ENCODE peak calls at places on chromosome 22, in eight cellular contexts. O, Y, T, I, K, E, C and J are unnamed samples.

GRCh38 chr22:30873661-30874060 is 94.9 kb downstream of the MORC2 start:
- DNase-seq in O (no peak), Y (no peak), T (no peak), I (no peak), K (no peak), E (no peak), C (peak; percentile 87), J (no peak)

GRCh38 chr22:46395145-46395544 is 59.6 kb downstream of the TRMU start:
- DNase-seq in O (no peak), Y (no peak), T (no peak), I (no peak), K (no peak), E (no peak), C (no peak), J (no peak)

GRCh38 chr22:27808730-27809129 is 7.2 kb upstream of the MN1 start:
- DNase-seq in O (no peak), Y (no peak), T (no peak), I (no peak), K (no peak), E (no peak), C (no peak), J (no peak)

GRCh38 chr22:50732681-50733080 is 5.3 kb upstream of the ACR start:
- DNase-seq in O (no peak), Y (no peak), T (no peak), I (no peak), K (no peak), E (no peak), C (peak; percentile 54), J (no peak)

GRCh38 chr22:49764151-49764581 is 63.5 kb downstream of the BRD1 start:
- DNase-seq in O (no peak), Y (no peak), T (peak; percentile 63), I (no peak), K (no peak), E (peak; percentile 22), C (peak; percentile 67), J (no peak)

GRCh38 chr22:27194096-27194748 is 536.8 kb downstream of the MIAT start:
- DNase-seq in O (no peak), Y (no peak), T (no peak), I (no peak), K (peak; percentile 81), E (no peak), C (no peak), J (no peak)

GRCh38 chr22:31968022-31968421 is 23.7 kb downstream of the YWHAH start:
- DNase-seq in O (no peak), Y (no peak), T (no peak), I (no peak), K (no peak), E (no peak), C (no peak), J (no peak)

GRCh38 chr22:19890502-19891349 is 36.1 kb upstream of the GNB1L start:
- DNase-seq in O (no peak), Y (no peak), T (no peak), I (no peak), K (no peak), E (no peak), C (no peak), J (no peak)

GRCh38 chr22:38316340-38317236 is 645 bp downstream of the CSNK1E start:
- DNase-seq in O (peak; percentile 58), Y (no peak), T (peak; percentile 89), I (peak; percentile 36), K (no peak), E (peak; percentile 66), C (peak; percentile 96), J (peak; percentile 64)

GRCh38 chr22:37782340-37783168 is 25.2 kb upstream of the GCAT start:
- DNase-seq in O (no peak), Y (peak; percentile 78), T (no peak), I (peak; percentile 85), K (peak; percentile 78), E (no peak), C (peak; percentile 85), J (no peak)

GRCh38 chr22:41387341-41387740 is 5.6 kb downstream of the TEF start:
- DNase-seq in O (no peak), Y (no peak), T (no peak), I (no peak), K (no peak), E (no peak), C (no peak), J (no peak)

GRCh38 chr22:45010532-45010900 is 711 bp upstream of the PHF21B start:
- DNase-seq in O (no peak), Y (no peak), T (no peak), I (no peak), K (peak; percentile 32), E (no peak), C (no peak), J (no peak)

GRCh38 chr22:46501701-46502100 is 35.7 kb downstream of the CELSR1 start:
- DNase-seq in O (peak; percentile 82), Y (peak; percentile 59), T (no peak), I (peak; percentile 67), K (peak; percentile 87), E (no peak), C (peak; percentile 97), J (no peak)

GRCh38 chr22:19783531-19784395 is 23.2 kb downstream of the TBX1 start:
- DNase-seq in O (no peak), Y (no peak), T (no peak), I (no peak), K (no peak), E (no peak), C (peak; percentile 85), J (no peak)

GRCh38 chr22:21984793-21985192 is 2.2 kb upstream of the TOP3B start:
- DNase-seq in O (peak; percentile 43), Y (no peak), T (no peak), I (peak; percentile 14), K (no peak), E (no peak), C (peak; percentile 80), J (peak; percentile 55)
- TF ChIP-seq CTCF in O (peak; percentile 54), Y (peak; percentile 33), T (peak; percentile 14), I (peak; percentile 72), K (no peak), E (no peak), C (peak; percentile 48), J (peak; percentile 54)

DNA sequence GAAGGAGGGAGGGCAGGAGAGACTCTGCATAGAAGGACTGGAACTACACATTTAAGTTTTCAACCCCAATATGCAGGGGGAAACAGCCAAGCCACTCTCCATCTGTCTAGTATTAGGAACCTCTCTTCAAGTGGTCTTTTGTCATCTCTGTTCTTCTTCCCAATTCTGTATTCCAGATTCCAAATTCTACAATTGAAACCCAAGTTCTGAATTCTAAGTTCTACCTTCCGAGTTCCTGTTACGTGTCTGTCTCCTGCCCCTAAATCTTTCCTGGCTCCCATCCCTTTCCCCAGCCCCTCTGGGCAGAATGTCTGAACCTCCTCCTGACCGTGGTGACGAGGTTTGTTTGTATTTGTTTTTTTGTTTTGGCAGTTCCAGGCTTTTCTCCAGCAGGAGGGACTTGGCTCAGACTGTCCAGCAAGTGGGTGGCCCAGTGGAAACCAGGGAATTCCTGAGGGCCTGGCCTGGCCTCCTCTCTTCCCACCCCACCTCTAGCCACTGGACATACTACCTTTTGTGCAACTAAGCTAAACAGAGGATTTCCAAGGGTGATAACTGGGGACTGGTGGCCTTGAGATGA is 1.6 kb upstream of the THOC5 start:
- DNase-seq in O (peak; percentile 6), Y (peak; percentile 2), T (no peak), I (peak; percentile 11), K (no peak), E (no peak), C (peak; percentile 23), J (no peak)
- TF ChIP-seq CTCF in O (no peak), Y (no peak), T (no peak), I (no peak), K (no peak), E (no peak), C (no peak), J (no peak)

DNA sequence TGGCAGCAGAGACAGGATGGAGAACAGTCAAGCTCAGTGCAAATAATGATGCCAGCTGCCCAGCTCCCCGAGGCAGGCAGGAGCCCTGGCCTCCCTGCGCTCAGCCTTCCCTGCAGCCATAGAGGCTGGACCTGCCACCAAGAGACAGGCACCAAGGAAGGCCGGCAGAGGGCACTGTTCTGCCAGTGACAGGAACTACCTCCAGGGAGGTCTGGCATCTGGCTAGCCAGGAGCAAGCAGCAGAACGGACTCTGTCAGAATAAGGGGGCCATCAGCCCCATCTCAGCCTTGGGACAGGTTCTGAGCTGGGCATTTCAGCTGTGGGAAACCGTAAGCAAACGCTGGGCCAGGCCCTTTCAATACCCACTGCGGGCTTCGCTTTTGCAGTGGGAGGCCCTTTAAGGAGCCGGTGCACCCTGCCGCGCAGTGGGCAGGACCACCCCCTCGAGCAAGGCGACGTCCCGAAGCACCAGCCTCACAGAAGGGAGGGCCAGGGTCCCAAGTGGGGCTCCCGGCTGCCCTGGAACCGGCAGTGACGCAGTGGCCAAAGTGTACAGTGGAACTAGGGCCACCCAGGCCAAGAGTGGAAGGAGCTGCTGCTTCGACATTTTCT is 18.2 kb downstream of the IFT27 start:
- DNase-seq in O (peak; percentile 68), Y (no peak), T (peak; percentile 88), I (peak; percentile 56), K (peak; percentile 65), E (peak; percentile 83), C (peak; percentile 95), J (peak; percentile 82)
- TF ChIP-seq CTCF in O (peak; percentile 84), Y (peak; percentile 89), T (peak; percentile 80), I (peak; percentile 91), K (peak; percentile 97), E (no peak), C (peak; percentile 81), J (peak; percentile 83)

GRCh38 chr22:35328472-35328885 is 28.8 kb downstream of the TOM1 start:
- DNase-seq in O (no peak), Y (no peak), T (peak; percentile 83), I (no peak), K (no peak), E (peak; percentile 90), C (no peak), J (no peak)

GRCh38 chr22:35327690-35328471 is 28.2 kb downstream of the TOM1 start:
- DNase-seq in O (no peak), Y (no peak), T (no peak), I (no peak), K (no peak), E (no peak), C (no peak), J (no peak)

GRCh38 chr22:35326854-35327562 is 27.3 kb downstream of the TOM1 start:
- DNase-seq in O (no peak), Y (no peak), T (no peak), I (no peak), K (no peak), E (no peak), C (peak; percentile 62), J (no peak)

GRCh38 chr22:35330258-35330861 is 30.7 kb downstream of the TOM1 start:
- DNase-seq in O (peak; percentile 74), Y (no peak), T (peak; percentile 86), I (peak; percentile 28), K (peak; percentile 54), E (peak; percentile 63), C (peak; percentile 95), J (no peak)

DNA sequence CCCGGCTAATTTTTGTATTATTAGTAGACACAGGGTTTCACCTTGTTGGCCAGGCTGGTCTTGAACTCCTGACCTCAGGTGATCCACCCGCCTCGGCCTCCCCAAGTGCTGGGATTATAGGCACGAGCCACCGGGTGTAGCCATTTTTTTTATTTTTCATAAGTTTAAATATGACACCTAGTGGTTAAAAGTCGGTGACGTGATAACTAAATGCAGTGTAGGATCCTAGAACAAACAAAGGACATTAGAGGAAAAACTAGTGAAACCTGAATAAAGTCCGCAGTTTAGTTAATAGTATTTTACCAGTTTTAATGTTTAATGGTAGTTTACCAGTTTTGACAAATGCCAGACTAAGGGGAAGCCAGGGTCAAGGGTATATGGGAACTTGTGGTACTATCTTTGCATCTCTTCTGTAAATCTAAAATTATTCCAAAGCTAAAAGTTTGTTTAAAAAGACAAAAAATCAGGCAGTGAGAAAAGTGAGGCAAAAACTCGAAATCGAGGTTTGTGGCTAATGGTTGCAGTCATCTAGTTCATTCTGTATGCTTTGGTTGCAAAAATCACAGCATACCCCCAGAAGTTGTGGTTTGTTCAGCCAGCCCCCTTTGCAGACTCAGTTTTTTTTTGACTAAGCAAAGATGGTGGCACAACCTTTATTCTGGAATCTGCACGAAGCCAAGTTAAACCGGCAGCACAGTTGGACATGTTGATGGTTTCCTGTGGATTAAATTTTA is 29.6 kb downstream of the TOM1 start:
- DNase-seq in O (no peak), Y (no peak), T (no peak), I (no peak), K (no peak), E (no peak), C (peak; percentile 52), J (no peak)
- TF ChIP-seq CTCF in O (no peak), Y (no peak), T (no peak), I (peak; percentile 53), K (no peak), E (no peak), C (peak; percentile 10), J (no peak)